ENCODE peak calls at places on chromosomes 3 and 15, in six cellular contexts. E, O, U, C, X and D are unnamed samples.

GRCh38 chr15:77643764-77644163 is 11.1 kb upstream of the LINGO1 start:
- DNase-seq in E (no peak), X (no peak), O (no peak), C (no peak), U (no peak), D (no peak)

GRCh38 chr15:76339302-76340197 is 3.0 kb downstream of the ISL2 start:
- DNase-seq in X (no peak), E (no peak), C (no peak), U (peak; percentile 33), O (no peak), D (peak; percentile 51)

GRCh38 chr3:157532529-157533297 is 29.5 kb upstream of the VEPH1 start:
- DNase-seq in X (peak; percentile 21), U (peak; percentile 95), C (no peak), O (peak; percentile 7), E (peak; percentile 72), D (peak; percentile 72)

GRCh38 chr15:101112336-101113113 is 139.3 kb downstream of the CHSY1 start:
- DNase-seq in X (no peak), E (no peak), U (no peak), C (no peak), O (no peak), D (no peak)

GRCh38 chr3:153273217-153273616 is 111.2 kb downstream of the RAP2B start:
- DNase-seq in E (no peak), O (no peak), U (no peak), C (no peak), X (no peak), D (no peak)

GRCh38 chr3:47628426-47628825 is 49.8 kb upstream of the CSPG5 start:
- DNase-seq in E (no peak), C (no peak), U (no peak), X (no peak), O (no peak), D (no peak)

GRCh38 chr3:45819543-45819942 is 22.4 kb downstream of the LZTFL1 start:
- DNase-seq in O (no peak), X (no peak), E (no peak), U (no peak), C (no peak), D (peak; percentile 56)

GRCh38 chr15:39133201-39133600 is 447.7 kb upstream of the THBS1 start:
- DNase-seq in X (no peak), O (no peak), E (peak; percentile 57), U (peak; percentile 96), C (no peak), D (peak; percentile 58)

GRCh38 chr15:67646847-67647246 is 104.3 kb downstream of the MAP2K5 start:
- DNase-seq in E (no peak), U (no peak), X (no peak), O (no peak), C (no peak), D (no peak)

GRCh38 chr3:70570584-70570983 is 258.1 kb upstream of the MDFIC2 start:
- DNase-seq in X (no peak), O (no peak), E (no peak), U (no peak), C (no peak), D (no peak)

GRCh38 chr3:125207507-125207906 is 5.0 kb downstream of the SLC12A8 start:
- DNase-seq in C (no peak), U (no peak), E (no peak), X (no peak), O (no peak), D (no peak)

GRCh38 chr3:32181801-32182200 is 56.7 kb upstream of the CMTM8 start:
- DNase-seq in C (no peak), X (no peak), U (no peak), O (no peak), E (no peak), D (no peak)

GRCh38 chr3:155131104-155131503 is 51.0 kb downstream of the MME start:
- DNase-seq in O (no peak), U (peak; percentile 73), E (peak; percentile 32), X (no peak), C (no peak), D (no peak)

GRCh38 chr3:106323586-106323985 is 454.8 kb upstream of the CBLB start:
- DNase-seq in C (no peak), U (no peak), X (no peak), O (no peak), E (no peak), D (no peak)